ENCODE peak calls at places on chromosomes 6 and 20, in seven cellular contexts. R, Q, P, W, H, G and I are unnamed samples.

GRCh38 chr6:21791596-21791995 is 198.0 kb downstream of the SOX4 start:
- DNase-seq in R (no peak), Q (no peak), P (no peak), W (no peak), H (no peak), G (no peak), I (no peak)

GRCh38 chr20:52493177-52493711 is 301.7 kb upstream of the ZFP64 start:
- DNase-seq in R (no peak), Q (no peak), P (peak; percentile 8), W (no peak), H (no peak), G (no peak), I (no peak)

GRCh38 chr6:139587469-139587868 is 213.0 kb upstream of the CITED2 start:
- DNase-seq in R (peak; percentile 76), Q (no peak), P (no peak), W (no peak), H (no peak), G (no peak), I (no peak)

GRCh38 chr6:37862992-37863391 is 43.5 kb downstream of the ZFAND3 start:
- DNase-seq in R (no peak), Q (no peak), P (no peak), W (no peak), H (no peak), G (no peak), I (no peak)

GRCh38 chr20:13396036-13396435 is 175.0 kb downstream of the ISM1 start:
- DNase-seq in R (no peak), Q (no peak), P (no peak), W (no peak), H (no peak), G (no peak), I (no peak)

GRCh38 chr6:109373762-109374161 is 8.5 kb downstream of the CD164 start:
- DNase-seq in R (no peak), Q (no peak), P (no peak), W (no peak), H (peak; percentile 89), G (no peak), I (no peak)

GRCh38 chr6:1613631-1614447 is 4.1 kb downstream of the FOXC1 start:
- DNase-seq in R (no peak), Q (peak; percentile 89), P (no peak), W (no peak), H (no peak), G (peak; percentile 81), I (no peak)

GRCh38 chr20:17661121-17661744 is 20.8 kb downstream of the RRBP1 start:
- DNase-seq in R (peak; percentile 83), Q (no peak), P (no peak), W (no peak), H (no peak), G (no peak), I (no peak)

GRCh38 chr6:135129139-135129867 is 51.8 kb upstream of the MYB start:
- DNase-seq in R (no peak), Q (no peak), P (no peak), W (no peak), H (no peak), G (no peak), I (no peak)

GRCh38 chr20:60070791-60071190 is 112.6 kb downstream of the CDH26 start:
- DNase-seq in R (no peak), Q (no peak), P (no peak), W (no peak), H (no peak), G (no peak), I (no peak)

GRCh38 chr20:19251958-19252669 is 39.7 kb downstream of the SLC24A3 start:
- DNase-seq in R (no peak), Q (no peak), P (no peak), W (no peak), H (no peak), G (peak; percentile 14), I (no peak)

GRCh38 chr20:39378781-39379180 is 416.6 kb downstream of the DHX35 start:
- DNase-seq in R (no peak), Q (no peak), P (no peak), W (no peak), H (no peak), G (no peak), I (no peak)

GRCh38 chr6:45987866-45988265 is 27.8 kb downstream of the CLIC5 start:
- DNase-seq in R (no peak), Q (no peak), P (no peak), W (no peak), H (no peak), G (no peak), I (no peak)

GRCh38 chr6:46407785-46408530 is 83.3 kb downstream of the RCAN2 start:
- DNase-seq in R (no peak), Q (no peak), P (no peak), W (no peak), H (no peak), G (no peak), I (no peak)

GRCh38 chr6:54206510-54206909 is 95.3 kb downstream of the MLIP start:
- DNase-seq in R (peak; percentile 9), Q (no peak), P (no peak), W (no peak), H (no peak), G (no peak), I (no peak)

GRCh38 chr20:57073402-57073801 is 193.0 kb downstream of the BMP7 start:
- DNase-seq in R (no peak), Q (no peak), P (no peak), W (no peak), H (no peak), G (no peak), I (no peak)

GRCh38 chr20:57013741-57014140 is 252.7 kb downstream of the BMP7 start:
- DNase-seq in R (no peak), Q (no peak), P (peak; percentile 15), W (no peak), H (no peak), G (peak; percentile 71), I (no peak)

GRCh38 chr20:34066476-34067090 is 45.5 kb downstream of the EIF2S2 start:
- DNase-seq in R (no peak), Q (no peak), P (no peak), W (no peak), H (no peak), G (no peak), I (no peak)

GRCh38 chr20:38171301-38172010 is 6.4 kb upstream of the TGM2 start:
- DNase-seq in R (peak; percentile 71), Q (no peak), P (peak; percentile 42), W (no peak), H (no peak), G (no peak), I (no peak)
- TF ChIP-seq YY1 in R (no peak), Q (no peak), P (no peak), W (no peak), H (no peak), G (no peak), I (no peak)

GRCh38 chr20:58718121-58718563 is 25.5 kb downstream of the NPEPL1 start:
- DNase-seq in R (no peak), Q (peak; percentile 10), P (no peak), W (no peak), H (no peak), G (peak; percentile 36), I (no peak)

GRCh38 chr20:58715709-58716475 is 23.3 kb downstream of the NPEPL1 start:
- DNase-seq in R (no peak), Q (peak; percentile 25), P (no peak), W (no peak), H (no peak), G (peak; percentile 47), I (no peak)

GRCh38 chr20:58717278-58718091 is 24.9 kb downstream of the NPEPL1 start:
- DNase-seq in R (no peak), Q (no peak), P (peak; percentile 14), W (no peak), H (no peak), G (peak; percentile 46), I (no peak)

GRCh38 chr20:58714923-58715708 is 22.5 kb downstream of the NPEPL1 start:
- DNase-seq in R (no peak), Q (peak; percentile 29), P (no peak), W (no peak), H (no peak), G (no peak), I (no peak)

GRCh38 chr20:58716476-58717277 is 24.1 kb downstream of the NPEPL1 start:
- DNase-seq in R (peak; percentile 53), Q (peak; percentile 56), P (no peak), W (no peak), H (no peak), G (peak; percentile 46), I (no peak)
- TF ChIP-seq YY1 in R (no peak), Q (no peak), P (no peak), W (no peak), H (no peak), G (no peak), I (no peak)

DNA sequence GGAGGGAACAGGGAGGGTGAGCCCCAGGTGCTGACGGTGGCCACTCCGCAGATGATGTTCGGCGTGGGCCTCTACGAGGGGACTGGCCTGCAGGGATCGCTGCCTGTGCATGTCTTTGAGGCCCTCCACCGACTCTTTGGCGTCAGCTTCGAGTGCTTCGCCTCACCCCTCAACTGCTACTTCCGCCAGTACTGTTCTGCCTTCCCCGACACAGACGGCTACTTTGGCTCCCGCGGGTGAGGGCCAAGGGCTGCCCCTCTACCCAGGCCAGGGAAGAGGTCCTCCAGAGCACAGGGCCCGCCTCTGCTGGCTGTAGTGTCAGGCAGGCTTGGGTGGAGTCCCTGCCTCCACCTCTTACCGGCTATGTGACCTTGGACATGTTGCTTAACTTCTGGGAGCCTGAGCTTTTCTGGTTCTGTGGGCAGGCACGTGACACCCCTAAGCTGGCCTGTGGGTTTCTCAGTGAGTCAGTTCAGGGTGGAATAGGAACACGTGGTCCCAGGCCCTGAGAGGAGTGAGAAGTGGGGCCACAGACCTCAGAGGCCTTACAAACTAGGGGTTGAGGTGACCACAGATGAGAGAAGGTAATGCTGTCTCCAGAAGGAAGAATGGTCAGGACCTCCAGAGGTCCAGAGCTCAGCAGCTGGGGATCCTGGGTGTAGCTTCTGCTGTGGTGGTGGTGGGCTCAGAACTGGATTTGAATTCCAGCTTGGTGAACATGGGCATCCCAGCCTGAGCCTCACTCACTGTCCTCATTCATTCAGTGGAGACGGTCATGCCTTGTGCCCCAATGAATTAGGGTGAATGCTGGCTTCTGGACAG is 11.9 kb downstream of the PCIF1 start:
- DNase-seq in R (peak; percentile 97), Q (no peak), P (peak; percentile 48), W (no peak), H (no peak), G (no peak), I (no peak)
- TF ChIP-seq YY1 in R (peak; percentile 37), Q (no peak), P (no peak), W (no peak), H (no peak), G (no peak), I (no peak)

DNA sequence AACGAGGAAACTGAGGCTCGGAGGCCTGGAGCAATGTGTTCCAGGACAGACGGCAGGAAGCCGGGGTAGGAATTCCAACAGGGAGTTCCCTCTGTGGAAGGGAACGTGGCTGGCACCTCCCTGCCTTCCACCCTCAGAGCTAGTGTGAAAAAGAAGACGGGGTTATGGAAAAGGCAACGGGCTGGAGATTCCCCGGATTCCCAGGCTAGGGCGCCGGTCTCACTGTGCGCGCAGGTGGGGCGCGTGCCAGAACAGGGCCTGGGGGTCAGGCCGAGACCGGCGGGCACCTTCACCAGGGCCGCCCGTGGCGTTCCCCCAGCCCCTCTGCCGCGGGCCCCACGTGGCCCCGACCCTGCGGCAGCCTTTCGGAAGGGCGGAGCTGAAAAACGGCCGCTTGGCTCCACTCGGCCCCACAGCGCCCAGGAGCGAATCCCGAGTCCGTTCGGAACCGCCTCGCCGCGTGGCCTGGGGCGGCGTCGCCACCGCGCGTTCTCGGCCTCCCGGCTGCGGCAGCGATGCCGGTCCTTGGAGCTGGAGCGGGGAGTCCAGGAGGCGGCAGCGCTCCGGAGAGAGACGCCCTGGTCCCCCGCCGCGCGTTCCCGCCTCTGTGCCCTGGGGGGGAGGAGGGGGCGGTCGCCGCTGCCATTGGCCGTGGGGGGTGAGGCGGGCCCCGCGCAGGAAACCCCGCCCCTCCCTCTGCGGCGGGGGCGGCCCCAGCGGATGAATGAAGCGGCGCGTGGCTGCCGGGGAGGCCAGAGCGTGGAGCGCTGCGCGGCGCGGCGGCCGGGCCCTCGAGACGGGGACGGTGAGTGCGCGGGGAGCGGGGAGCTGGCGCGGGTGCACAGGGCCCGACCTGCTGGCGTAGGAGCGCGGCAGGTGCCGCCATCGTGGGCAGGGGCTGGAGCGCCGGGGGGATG is at the start of gene SLCO4A1:
- DNase-seq in R (peak; percentile 59), Q (peak; percentile 98), P (peak; percentile 91), W (peak; percentile 48), H (no peak), G (peak; percentile 84), I (no peak)
- TF ChIP-seq YY1 in R (peak; percentile 83), Q (no peak), P (peak; percentile 6), W (no peak), H (peak; percentile 52), G (no peak), I (no peak)